ENCODE peak calls at places on chromosomes 4 and X, in eight cellular contexts. One of them, this sample, is unnamed.

GRCh38 chr4:158161561-158162354 is 11.1 kb downstream of the GASK1B start:
- DNase-seq in HFF-Myc: no peak
- DNase-seq in NCI-H2029: no peak
- DNase-seq in cardiac muscle cell: peak; percentile 96
- DNase-seq in stimulated activated CD4-positive, alpha-beta T cell treated with anti-CD3 and anti-CD28 coated beads, TNF-alpha, amount 100 ng/mL, for 1 hour: no peak
- DNase-seq in endothelial cell: no peak
- DNase-seq in fibroblast of lung: peak; percentile 98
- DNase-seq in activated T-cell treated with anti-CD3 and anti-CD28 coated beads for 24 hours: no peak
- DNase-seq in this sample: peak; percentile 25

GRCh38 chr4:41587286-41587685 is 49.3 kb downstream of the LIMCH1 start:
- DNase-seq in HFF-Myc: no peak
- DNase-seq in NCI-H2029: no peak
- DNase-seq in cardiac muscle cell: no peak
- DNase-seq in stimulated activated CD4-positive, alpha-beta T cell treated with anti-CD3 and anti-CD28 coated beads, TNF-alpha, amount 100 ng/mL, for 1 hour: no peak
- DNase-seq in endothelial cell: no peak
- DNase-seq in fibroblast of lung: no peak
- DNase-seq in activated T-cell treated with anti-CD3 and anti-CD28 coated beads for 24 hours: no peak
- DNase-seq in this sample: no peak

GRCh38 chrX:70592091-70592490 is 147.5 kb downstream of the DLG3 start:
- DNase-seq in HFF-Myc: peak; percentile 10
- DNase-seq in NCI-H2029: no peak
- DNase-seq in cardiac muscle cell: peak; percentile 64
- DNase-seq in stimulated activated CD4-positive, alpha-beta T cell treated with anti-CD3 and anti-CD28 coated beads, TNF-alpha, amount 100 ng/mL, for 1 hour: no peak
- DNase-seq in endothelial cell: no peak
- DNase-seq in fibroblast of lung: peak; percentile 55
- DNase-seq in activated T-cell treated with anti-CD3 and anti-CD28 coated beads for 24 hours: no peak
- DNase-seq in this sample: no peak

GRCh38 chr4:154004028-154004427 is 215.1 kb upstream of the SFRP2 start:
- DNase-seq in HFF-Myc: no peak
- DNase-seq in NCI-H2029: no peak
- DNase-seq in cardiac muscle cell: no peak
- DNase-seq in stimulated activated CD4-positive, alpha-beta T cell treated with anti-CD3 and anti-CD28 coated beads, TNF-alpha, amount 100 ng/mL, for 1 hour: no peak
- DNase-seq in endothelial cell: no peak
- DNase-seq in fibroblast of lung: peak; percentile 37
- DNase-seq in activated T-cell treated with anti-CD3 and anti-CD28 coated beads for 24 hours: no peak
- DNase-seq in this sample: no peak

GRCh38 chrX:46554942-46555341 is 9.7 kb upstream of the ZNF674 start:
- DNase-seq in HFF-Myc: no peak
- DNase-seq in NCI-H2029: no peak
- DNase-seq in cardiac muscle cell: peak; percentile 57
- DNase-seq in stimulated activated CD4-positive, alpha-beta T cell treated with anti-CD3 and anti-CD28 coated beads, TNF-alpha, amount 100 ng/mL, for 1 hour: no peak
- DNase-seq in endothelial cell: no peak
- DNase-seq in fibroblast of lung: no peak
- DNase-seq in activated T-cell treated with anti-CD3 and anti-CD28 coated beads for 24 hours: no peak
- DNase-seq in this sample: no peak

GRCh38 chrX:357693-358471 is 28.8 kb downstream of the PPP2R3B start:
- DNase-seq in HFF-Myc: no peak
- DNase-seq in NCI-H2029: no peak
- DNase-seq in cardiac muscle cell: peak; percentile 42
- DNase-seq in stimulated activated CD4-positive, alpha-beta T cell treated with anti-CD3 and anti-CD28 coated beads, TNF-alpha, amount 100 ng/mL, for 1 hour: no peak
- DNase-seq in endothelial cell: no peak
- DNase-seq in fibroblast of lung: peak; percentile 74
- DNase-seq in activated T-cell treated with anti-CD3 and anti-CD28 coated beads for 24 hours: peak; percentile 34
- DNase-seq in this sample: no peak

GRCh38 chr4:866761-867390 is 40.9 kb upstream of the CPLX1 start:
- DNase-seq in HFF-Myc: no peak
- DNase-seq in NCI-H2029: no peak
- DNase-seq in cardiac muscle cell: no peak
- DNase-seq in stimulated activated CD4-positive, alpha-beta T cell treated with anti-CD3 and anti-CD28 coated beads, TNF-alpha, amount 100 ng/mL, for 1 hour: no peak
- DNase-seq in endothelial cell: no peak
- DNase-seq in fibroblast of lung: peak; percentile 64
- DNase-seq in activated T-cell treated with anti-CD3 and anti-CD28 coated beads for 24 hours: no peak
- DNase-seq in this sample: no peak

GRCh38 chr4:12137556-12137955 is 708.9 kb upstream of the HS3ST1 start:
- DNase-seq in HFF-Myc: no peak
- DNase-seq in NCI-H2029: peak; percentile 12
- DNase-seq in cardiac muscle cell: peak; percentile 53
- DNase-seq in stimulated activated CD4-positive, alpha-beta T cell treated with anti-CD3 and anti-CD28 coated beads, TNF-alpha, amount 100 ng/mL, for 1 hour: no peak
- DNase-seq in endothelial cell: no peak
- DNase-seq in fibroblast of lung: no peak
- DNase-seq in activated T-cell treated with anti-CD3 and anti-CD28 coated beads for 24 hours: no peak
- DNase-seq in this sample: no peak

GRCh38 chr4:130368668-130369067 is 1272.7 kb downstream of the C4orf33 start:
- DNase-seq in HFF-Myc: no peak
- DNase-seq in NCI-H2029: peak; percentile 21
- DNase-seq in cardiac muscle cell: no peak
- DNase-seq in stimulated activated CD4-positive, alpha-beta T cell treated with anti-CD3 and anti-CD28 coated beads, TNF-alpha, amount 100 ng/mL, for 1 hour: no peak
- DNase-seq in endothelial cell: no peak
- DNase-seq in fibroblast of lung: no peak
- DNase-seq in activated T-cell treated with anti-CD3 and anti-CD28 coated beads for 24 hours: no peak
- DNase-seq in this sample: no peak

GRCh38 chrX:66731398-66731797 is 92.5 kb upstream of the EDA2R start:
- DNase-seq in HFF-Myc: peak; percentile 26
- DNase-seq in NCI-H2029: no peak
- DNase-seq in cardiac muscle cell: peak; percentile 59
- DNase-seq in stimulated activated CD4-positive, alpha-beta T cell treated with anti-CD3 and anti-CD28 coated beads, TNF-alpha, amount 100 ng/mL, for 1 hour: no peak
- DNase-seq in endothelial cell: no peak
- DNase-seq in fibroblast of lung: peak; percentile 20
- DNase-seq in activated T-cell treated with anti-CD3 and anti-CD28 coated beads for 24 hours: no peak
- DNase-seq in this sample: no peak

GRCh38 chr4:144948421-144948820 is 149.6 kb downstream of the ANAPC10 start:
- DNase-seq in HFF-Myc: no peak
- DNase-seq in NCI-H2029: no peak
- DNase-seq in cardiac muscle cell: no peak
- DNase-seq in stimulated activated CD4-positive, alpha-beta T cell treated with anti-CD3 and anti-CD28 coated beads, TNF-alpha, amount 100 ng/mL, for 1 hour: no peak
- DNase-seq in endothelial cell: no peak
- DNase-seq in fibroblast of lung: no peak
- DNase-seq in activated T-cell treated with anti-CD3 and anti-CD28 coated beads for 24 hours: no peak
- DNase-seq in this sample: no peak

GRCh38 chr4:85149656-85150055 is 183.2 kb upstream of the WDFY3 start:
- DNase-seq in HFF-Myc: no peak
- DNase-seq in NCI-H2029: no peak
- DNase-seq in cardiac muscle cell: peak; percentile 66
- DNase-seq in stimulated activated CD4-positive, alpha-beta T cell treated with anti-CD3 and anti-CD28 coated beads, TNF-alpha, amount 100 ng/mL, for 1 hour: no peak
- DNase-seq in endothelial cell: no peak
- DNase-seq in fibroblast of lung: peak; percentile 31
- DNase-seq in activated T-cell treated with anti-CD3 and anti-CD28 coated beads for 24 hours: no peak
- DNase-seq in this sample: no peak

GRCh38 chr4:44425614-44426208 is 22.9 kb downstream of the KCTD8 start:
- DNase-seq in HFF-Myc: no peak
- DNase-seq in NCI-H2029: no peak
- DNase-seq in cardiac muscle cell: peak; percentile 2
- DNase-seq in stimulated activated CD4-positive, alpha-beta T cell treated with anti-CD3 and anti-CD28 coated beads, TNF-alpha, amount 100 ng/mL, for 1 hour: no peak
- DNase-seq in endothelial cell: peak; percentile 59
- DNase-seq in fibroblast of lung: peak; percentile 23
- DNase-seq in activated T-cell treated with anti-CD3 and anti-CD28 coated beads for 24 hours: no peak
- DNase-seq in this sample: no peak

GRCh38 chr4:149708513-149709175 is 107.0 kb downstream of the IQCM start:
- DNase-seq in HFF-Myc: peak; percentile 19
- DNase-seq in NCI-H2029: no peak
- DNase-seq in cardiac muscle cell: no peak
- DNase-seq in stimulated activated CD4-positive, alpha-beta T cell treated with anti-CD3 and anti-CD28 coated beads, TNF-alpha, amount 100 ng/mL, for 1 hour: no peak
- DNase-seq in endothelial cell: no peak
- DNase-seq in fibroblast of lung: peak; percentile 73
- DNase-seq in activated T-cell treated with anti-CD3 and anti-CD28 coated beads for 24 hours: no peak
- DNase-seq in this sample: no peak